ENCODE peak calls at places on chromosomes 6 and 20, in nine cellular contexts. C is CD8-positive, alpha-beta T cell; H is ovary; Y is osteoblast; T is K562; O is hepatocyte; W is endodermal cell; P is adrenal gland; D is H9. R is an unnamed sample. For H3K9me3, the result is how much of the 10 kb centered on the place peaks cover.

GRCh38 chr6:27605401-27606342 is 132.8 kb upstream of the ZNF184 start:
- DNase-seq in W (peak), C (no peak), D (peak), T (peak), H (no peak), Y (peak), P (no peak), O (peak), R (no peak)

GRCh38 chr6:8383584-8383983 is 51.8 kb downstream of the SLC35B3 start:
- DNase-seq in T (no peak), O (no peak), D (peak), W (peak), C (no peak), Y (peak), H (no peak), P (no peak), R (no peak)

GRCh38 chr20:45935416-45936046 is 1.0 kb downstream of the PCIF1 start:
- DNase-seq in T (no peak), C (no peak), D (no peak), W (no peak), H (no peak), Y (peak), P (no peak), O (no peak), R (no peak)

GRCh38 chr6:161215193-161215592 is 58.7 kb downstream of the AGPAT4 start:
- DNase-seq in T (no peak), H (no peak), P (no peak), Y (peak), C (no peak), D (no peak), W (no peak), O (peak), R (no peak)

GRCh38 chr20:38406476-38406875 is 28.7 kb downstream of the SNHG17 start:
- DNase-seq in O (no peak), W (peak), P (no peak), T (no peak), Y (no peak), H (no peak), D (no peak), C (no peak), R (no peak)

GRCh38 chr20:1987826-1988225 is 6.0 kb downstream of the PDYN start:
- DNase-seq in W (no peak), C (no peak), O (no peak), Y (peak), P (peak), T (no peak), D (no peak), H (no peak), R (no peak)

GRCh38 chr6:85129881-85130280 is 320.0 kb upstream of the NT5E start:
- DNase-seq in H (no peak), Y (no peak), T (no peak), C (no peak), W (no peak), O (no peak), P (no peak), D (no peak), R (no peak)

GRCh38 chr6:129853996-129854711 is 7.0 kb downstream of the TMEM244 start:
- DNase-seq in D (no peak), Y (peak), C (no peak), W (no peak), H (no peak), P (no peak), O (no peak), T (no peak), R (no peak)

GRCh38 chr6:6712258-6712978 is 123.9 kb downstream of the LY86 start:
- DNase-seq in O (peak), Y (peak), P (no peak), T (peak), W (no peak), H (no peak), C (no peak), D (no peak), R (no peak)

GRCh38 chr6:147077251-147077650 is 127.0 kb upstream of the STXBP5 start:
- DNase-seq in Y (no peak), T (no peak), D (no peak), C (no peak), O (no peak), W (no peak), P (no peak), H (no peak), R (no peak)

GRCh38 chr6:102197211-102197610 is 803.7 kb downstream of the GRIK2 start:
- DNase-seq in C (no peak), P (no peak), W (peak), O (no peak), T (no peak), H (no peak), Y (no peak), D (no peak), R (no peak)

GRCh38 chr6:84043555-84043954 is 10.0 kb downstream of the MRAP2 start:
- DNase-seq in W (peak), D (no peak), Y (no peak), P (no peak), H (no peak), C (no peak), T (no peak), O (no peak), R (no peak)

GRCh38 chr6:5054427-5054873 is 30.7 kb upstream of the PPP1R3G start:
- DNase-seq in P (no peak), O (no peak), T (no peak), Y (no peak), C (no peak), D (no peak), W (no peak), H (no peak), R (no peak)

GRCh38 chr20:535958-536357 is 7.6 kb downstream of the CSNK2A1 start:
- DNase-seq in H (no peak), Y (no peak), T (no peak), P (no peak), C (no peak), W (no peak), D (no peak), O (peak), R (no peak)

GRCh38 chr6:150048099-150048498 is 20.8 kb downstream of the ULBP3 start:
- DNase-seq in D (no peak), C (no peak), Y (no peak), T (no peak), P (no peak), O (no peak), W (no peak), H (no peak), R (no peak)

GRCh38 chr20:33653218-33653899 is 8.8 kb upstream of the C20orf144 start:
- DNase-seq in T (peak), D (peak), P (peak), W (peak), Y (peak), H (peak), O (peak), C (peak), R (no peak)

GRCh38 chr20:24506696-24507095 is 37.3 kb downstream of the SYNDIG1 start:
- DNase-seq in C (no peak), W (no peak), D (no peak), O (no peak), H (no peak), P (no peak), T (no peak), Y (no peak), R (no peak)

GRCh38 chr6:81933648-81934047 is 181.2 kb upstream of the TENT5A start:
- DNase-seq in H (no peak), P (no peak), C (no peak), Y (no peak), W (no peak), O (no peak), T (no peak), D (no peak), R (no peak)

GRCh38 chr6:32785781-32786533 is 22.6 kb upstream of the HLA-DQB2 start:
- DNase-seq in T (peak), H (peak), Y (peak), P (peak), W (peak), D (peak), O (peak), C (no peak), R (no peak)

GRCh38 chr6:108171918-108172516 is 6.2 kb downstream of the NR2E1 start:
- DNase-seq in H (no peak), Y (peak), T (no peak), W (no peak), P (no peak), C (no peak), O (no peak), D (no peak), R (no peak)

GRCh38 chr6:69026243-69026642 is 391.2 kb downstream of the ADGRB3 start:
- DNase-seq in C (no peak), Y (no peak), O (no peak), P (no peak), H (no peak), T (no peak), W (no peak), D (no peak), R (no peak)

GRCh38 chr6:53390010-53390409 is 41.3 kb upstream of the ELOVL5 start:
- DNase-seq in Y (no peak), D (no peak), W (no peak), H (no peak), T (no peak), C (no peak), P (no peak), O (no peak), R (no peak)

GRCh38 chr6:81138236-81138635 is 614.2 kb downstream of the TENT5A start:
- DNase-seq in Y (no peak), D (no peak), C (no peak), H (no peak), T (no peak), P (no peak), O (no peak), W (no peak), R (no peak)

GRCh38 chr6:119636060-119636459 is 286.5 kb upstream of the MAN1A1 start:
- DNase-seq in H (no peak), W (no peak), C (no peak), D (no peak), T (no peak), O (no peak), P (no peak), Y (no peak), R (no peak)

GRCh38 chr6:119210596-119210995 is 132.1 kb upstream of the FAM184A start:
- DNase-seq in T (no peak), O (no peak), Y (no peak), D (no peak), C (no peak), H (no peak), W (no peak), P (no peak), R (no peak)

GRCh38 chr6:22717906-22718305 is 148.5 kb downstream of the HDGFL1 start:
- DNase-seq in Y (no peak), D (no peak), W (no peak), H (no peak), O (peak), T (no peak), C (no peak), P (no peak), R (no peak)

DNA sequence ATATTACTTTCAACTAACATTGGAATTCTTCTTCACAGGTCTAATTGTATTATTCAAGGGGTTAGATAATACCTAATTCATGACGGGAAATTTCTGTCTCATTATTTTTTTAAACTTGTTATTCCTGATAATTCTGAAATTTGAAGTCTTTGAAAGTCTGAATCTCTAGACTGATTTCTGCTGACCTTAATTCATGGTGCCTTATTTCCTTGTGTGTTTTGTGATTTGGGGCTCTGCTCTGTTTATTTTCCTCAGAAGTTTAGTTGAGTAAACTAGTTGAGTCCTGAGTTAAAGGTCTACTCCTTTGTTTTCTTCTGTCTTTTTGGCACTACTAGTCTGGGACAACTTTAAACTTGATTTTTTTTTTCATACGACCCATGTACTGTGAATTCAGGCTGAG is 5.9 kb downstream of the DEFB118 start:
- DNase-seq in T (no peak), O (no peak), C (no peak), P (no peak), Y (no peak), W (no peak), H (no peak), D (no peak), R (no peak)
- H3K9me3 ChIP-seq in T (under half), O (under half), C (under half), P (under half), Y (under half), W (half or more), H (under half), D (half or more), R (under half)

GRCh38 chr6:170042086-170042485 is 248.8 kb downstream of the DLL1 start:
- DNase-seq in C (no peak), D (no peak), T (no peak), W (no peak), Y (no peak), P (no peak), O (no peak), H (no peak), R (no peak)
- H3K9me3 ChIP-seq in C (under half), D (under half), T (under half), W (under half), Y (under half), P (under half), O (under half), H (under half), R (under half)

GRCh38 chr20:62822788-62823651 is 6.2 kb downstream of the COL9A3 start:
- DNase-seq in T (peak), C (no peak), W (peak), O (peak), D (peak), P (peak), H (no peak), Y (peak), R (no peak)

GRCh38 chr20:62823688-62824475 is 7.0 kb downstream of the COL9A3 start:
- DNase-seq in H (no peak), T (no peak), P (no peak), W (peak), Y (peak), O (no peak), C (no peak), D (peak), R (no peak)

GRCh38 chr20:62821726-62822210 is 4.9 kb downstream of the COL9A3 start:
- DNase-seq in P (no peak), W (no peak), C (no peak), T (no peak), O (no peak), H (no peak), Y (peak), D (no peak), R (no peak)

GRCh38 chr20:62820962-62821725 is 4.3 kb downstream of the COL9A3 start:
- DNase-seq in C (no peak), T (no peak), H (no peak), W (no peak), P (no peak), Y (peak), O (no peak), D (no peak), R (no peak)

DNA sequence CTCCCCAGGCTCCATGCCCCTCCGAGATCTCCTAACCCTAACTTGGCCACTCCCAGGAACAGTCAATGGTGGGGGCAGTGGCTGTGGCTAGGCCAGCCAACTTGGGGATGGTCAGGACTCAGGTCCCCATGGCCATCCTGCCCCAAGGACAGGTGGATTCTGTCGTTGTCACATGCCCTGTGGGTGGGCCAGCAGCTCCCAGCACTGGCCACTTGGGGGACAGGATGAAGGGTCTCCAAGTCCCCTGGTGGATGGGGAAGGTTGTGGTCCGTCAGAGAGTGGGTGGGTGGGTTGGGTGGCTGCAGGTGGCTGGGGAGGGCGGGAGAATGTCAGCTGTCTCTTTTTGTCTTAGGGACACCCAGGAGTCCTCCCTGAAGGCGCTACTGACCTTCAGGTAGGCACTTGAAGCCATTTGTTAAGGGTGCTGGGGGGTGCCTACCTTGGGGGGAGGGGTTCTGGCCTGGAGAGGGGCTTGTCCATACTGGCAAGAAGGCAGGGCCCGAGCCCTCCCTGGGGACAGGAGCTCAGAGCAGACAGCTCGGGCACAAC is 5.5 kb downstream of the COL9A3 start:
- DNase-seq in W (no peak), O (no peak), T (no peak), C (no peak), H (no peak), P (no peak), D (no peak), Y (no peak), R (no peak)
- H3K9me3 ChIP-seq in W (under half), O (under half), T (under half), C (under half), H (under half), P (under half), D (under half), Y (under half), R (under half)

GRCh38 chr6:159309723-159310122 is 140.5 kb downstream of the FNDC1 start:
- DNase-seq in T (no peak), C (no peak), Y (no peak), H (no peak), P (no peak), D (no peak), W (no peak), O (no peak), R (no peak)
- H3K9me3 ChIP-seq in T (under half), C (under half), Y (under half), H (under half), P (under half), D (under half), W (under half), O (under half), R (under half)

GRCh38 chr6:40205004-40205403 is 270.7 kb upstream of the MOCS1 start:
- DNase-seq in D (no peak), Y (no peak), O (no peak), H (no peak), P (no peak), T (no peak), C (no peak), W (no peak), R (no peak)
- H3K9me3 ChIP-seq in D (under half), Y (under half), O (under half), H (under half), P (under half), T (under half), C (under half), W (under half), R (under half)

R was measured in T-helper 17 cell.